ENCODE peak calls at places on chromosomes 6 and 20, in six cellular contexts. One of them, this sample, is unnamed.

GRCh38 chr6:151805286-151805840 is 2.1 kb upstream of the ESR1 start:
- DNase-seq in M059J: no peak
- DNase-seq in kidney epithelial cell: no peak
- DNase-seq in NCI-H2107: no peak
- DNase-seq in prostate gland: no peak
- DNase-seq in MCF 10A: no peak
- DNase-seq in this sample: no peak

GRCh38 chr6:131116755-131117360 is 18.4 kb upstream of the AKAP7 start:
- DNase-seq in M059J: peak; percentile 64
- DNase-seq in kidney epithelial cell: no peak
- DNase-seq in NCI-H2107: no peak
- DNase-seq in prostate gland: no peak
- DNase-seq in MCF 10A: peak; percentile 69
- DNase-seq in this sample: peak; percentile 12

GRCh38 chr6:158548418-158549161 is 11.3 kb upstream of the TMEM181 start:
- DNase-seq in M059J: no peak
- DNase-seq in kidney epithelial cell: no peak
- DNase-seq in NCI-H2107: peak; percentile 60
- DNase-seq in prostate gland: no peak
- DNase-seq in MCF 10A: no peak
- DNase-seq in this sample: peak; percentile 9

GRCh38 chr6:40419377-40419776 is 167.8 kb downstream of the LRFN2 start:
- DNase-seq in M059J: peak; percentile 31
- DNase-seq in kidney epithelial cell: no peak
- DNase-seq in NCI-H2107: no peak
- DNase-seq in prostate gland: no peak
- DNase-seq in MCF 10A: peak; percentile 77
- DNase-seq in this sample: peak; percentile 42

GRCh38 chr6:170096191-170096802 is 194.6 kb downstream of the DLL1 start:
- DNase-seq in M059J: no peak
- DNase-seq in kidney epithelial cell: no peak
- DNase-seq in NCI-H2107: no peak
- DNase-seq in prostate gland: no peak
- DNase-seq in MCF 10A: no peak
- DNase-seq in this sample: no peak

GRCh38 chr6:29255530-29255929 is 46.0 kb upstream of the OR14J1 start:
- DNase-seq in M059J: no peak
- DNase-seq in kidney epithelial cell: no peak
- DNase-seq in NCI-H2107: no peak
- DNase-seq in prostate gland: no peak
- DNase-seq in MCF 10A: no peak
- DNase-seq in this sample: no peak

GRCh38 chr6:157613011-157613522 is 210.0 kb upstream of the SNX9 start:
- DNase-seq in M059J: peak; percentile 90
- DNase-seq in kidney epithelial cell: peak; percentile 47
- DNase-seq in NCI-H2107: no peak
- DNase-seq in prostate gland: no peak
- DNase-seq in MCF 10A: peak; percentile 91
- DNase-seq in this sample: no peak

GRCh38 chr6:166052837-166053236 is 114.8 kb downstream of the TBXT start:
- DNase-seq in M059J: no peak
- DNase-seq in kidney epithelial cell: no peak
- DNase-seq in NCI-H2107: no peak
- DNase-seq in prostate gland: no peak
- DNase-seq in MCF 10A: no peak
- DNase-seq in this sample: no peak

GRCh38 chr6:41667195-41667594 is 28.9 kb downstream of the MDFI start:
- DNase-seq in M059J: no peak
- DNase-seq in kidney epithelial cell: no peak
- DNase-seq in NCI-H2107: no peak
- DNase-seq in prostate gland: no peak
- DNase-seq in MCF 10A: no peak
- DNase-seq in this sample: no peak

GRCh38 chr6:75308250-75308988 is 23.8 kb upstream of the TMEM30A start:
- DNase-seq in M059J: no peak
- DNase-seq in kidney epithelial cell: no peak
- DNase-seq in NCI-H2107: no peak
- DNase-seq in prostate gland: no peak
- DNase-seq in MCF 10A: no peak
- DNase-seq in this sample: no peak

GRCh38 chr20:40980106-40980827 is 48.4 kb upstream of the TOP1 start:
- DNase-seq in M059J: no peak
- DNase-seq in kidney epithelial cell: no peak
- DNase-seq in NCI-H2107: peak; percentile 7
- DNase-seq in prostate gland: no peak
- DNase-seq in MCF 10A: no peak
- DNase-seq in this sample: no peak

GRCh38 chr6:155528982-155529453 is 73.4 kb upstream of the NOX3 start:
- DNase-seq in M059J: peak; percentile 95
- DNase-seq in kidney epithelial cell: peak; percentile 62
- DNase-seq in NCI-H2107: no peak
- DNase-seq in prostate gland: no peak
- DNase-seq in MCF 10A: peak; percentile 85
- DNase-seq in this sample: no peak

GRCh38 chr6:169371344-169372144 is 117.9 kb upstream of the THBS2 start:
- DNase-seq in M059J: peak; percentile 54
- DNase-seq in kidney epithelial cell: no peak
- DNase-seq in NCI-H2107: no peak
- DNase-seq in prostate gland: no peak
- DNase-seq in MCF 10A: peak; percentile 22
- DNase-seq in this sample: no peak

GRCh38 chr6:71879016-71879415 is 7.3 kb upstream of the RIMS1 start:
- DNase-seq in M059J: peak; percentile 25
- DNase-seq in kidney epithelial cell: no peak
- DNase-seq in NCI-H2107: no peak
- DNase-seq in prostate gland: no peak
- DNase-seq in MCF 10A: no peak
- DNase-seq in this sample: no peak

GRCh38 chr20:63101781-63102719 is 95.3 kb upstream of the BHLHE23 start:
- DNase-seq in M059J: peak; percentile 25
- DNase-seq in kidney epithelial cell: no peak
- DNase-seq in NCI-H2107: no peak
- DNase-seq in prostate gland: no peak
- DNase-seq in MCF 10A: no peak
- DNase-seq in this sample: no peak

GRCh38 chr20:46307139-46307998 is 929 bp downstream of the CDH22 start:
- DNase-seq in M059J: peak; percentile 54
- DNase-seq in kidney epithelial cell: no peak
- DNase-seq in NCI-H2107: peak; percentile 21
- DNase-seq in prostate gland: peak; percentile 38
- DNase-seq in MCF 10A: peak; percentile 54
- DNase-seq in this sample: peak; percentile 57

GRCh38 chr6:75098709-75099108 is 107.1 kb downstream of the COL12A1 start:
- DNase-seq in M059J: peak; percentile 98
- DNase-seq in kidney epithelial cell: peak; percentile 90
- DNase-seq in NCI-H2107: no peak
- DNase-seq in prostate gland: no peak
- DNase-seq in MCF 10A: peak; percentile 88
- DNase-seq in this sample: no peak

GRCh38 chr6:113856011-113856551 is 1.1 kb upstream of the MARCKS start:
- DNase-seq in M059J: peak; percentile 75
- DNase-seq in kidney epithelial cell: no peak
- DNase-seq in NCI-H2107: peak; percentile 53
- DNase-seq in prostate gland: peak; percentile 19
- DNase-seq in MCF 10A: no peak
- DNase-seq in this sample: peak; percentile 55

GRCh38 chr6:938271-939046 is 245.5 kb upstream of the EXOC2 start:
- DNase-seq in M059J: no peak
- DNase-seq in kidney epithelial cell: no peak
- DNase-seq in NCI-H2107: no peak
- DNase-seq in prostate gland: no peak
- DNase-seq in MCF 10A: no peak
- DNase-seq in this sample: no peak

GRCh38 chr6:127102299-127102698 is 16.2 kb upstream of the RSPO3 start:
- DNase-seq in M059J: peak; percentile 89
- DNase-seq in kidney epithelial cell: peak; percentile 91
- DNase-seq in NCI-H2107: no peak
- DNase-seq in prostate gland: no peak
- DNase-seq in MCF 10A: peak; percentile 80
- DNase-seq in this sample: no peak

GRCh38 chr20:58626076-58626475 is 25.0 kb upstream of the STX16 start:
- DNase-seq in M059J: peak; percentile 34
- DNase-seq in kidney epithelial cell: no peak
- DNase-seq in NCI-H2107: no peak
- DNase-seq in prostate gland: no peak
- DNase-seq in MCF 10A: no peak
- DNase-seq in this sample: no peak

GRCh38 chr20:33624399-33624798 is 37.7 kb upstream of the C20orf144 start:
- DNase-seq in M059J: no peak
- DNase-seq in kidney epithelial cell: no peak
- DNase-seq in NCI-H2107: no peak
- DNase-seq in prostate gland: no peak
- DNase-seq in MCF 10A: no peak
- DNase-seq in this sample: no peak

GRCh38 chr20:4173142-4173541 is 157.8 kb upstream of the RNF24 start:
- DNase-seq in M059J: no peak
- DNase-seq in kidney epithelial cell: no peak
- DNase-seq in NCI-H2107: no peak
- DNase-seq in prostate gland: no peak
- DNase-seq in MCF 10A: no peak
- DNase-seq in this sample: no peak

GRCh38 chr20:17010181-17010580 is 216.7 kb upstream of the PCSK2 start:
- DNase-seq in M059J: no peak
- DNase-seq in kidney epithelial cell: no peak
- DNase-seq in NCI-H2107: no peak
- DNase-seq in prostate gland: no peak
- DNase-seq in MCF 10A: no peak
- DNase-seq in this sample: no peak

GRCh38 chr20:4613718-4614620 is 107.7 kb upstream of the PRND start:
- DNase-seq in M059J: peak; percentile 84
- DNase-seq in kidney epithelial cell: no peak
- DNase-seq in NCI-H2107: peak; percentile 34
- DNase-seq in prostate gland: no peak
- DNase-seq in MCF 10A: peak; percentile 80
- DNase-seq in this sample: no peak

GRCh38 chr20:59253779-59254319 is 46.6 kb upstream of the EDN3 start:
- DNase-seq in M059J: peak; percentile 31
- DNase-seq in kidney epithelial cell: no peak
- DNase-seq in NCI-H2107: no peak
- DNase-seq in prostate gland: no peak
- DNase-seq in MCF 10A: peak; percentile 11
- DNase-seq in this sample: no peak

GRCh38 chr6:135426833-135427232 is 70.7 kb downstream of the AHI1 start:
- DNase-seq in M059J: no peak
- DNase-seq in kidney epithelial cell: no peak
- DNase-seq in NCI-H2107: no peak
- DNase-seq in prostate gland: no peak
- DNase-seq in MCF 10A: no peak
- DNase-seq in this sample: no peak

GRCh38 chr20:53884859-53885654 is 185.3 kb downstream of the BCAS1 start:
- DNase-seq in M059J: peak; percentile 79
- DNase-seq in kidney epithelial cell: no peak
- DNase-seq in NCI-H2107: no peak
- DNase-seq in prostate gland: no peak
- DNase-seq in MCF 10A: peak; percentile 29
- DNase-seq in this sample: no peak

GRCh38 chr20:59644371-59644939 is 40.1 kb downstream of the PHACTR3 start:
- DNase-seq in M059J: no peak
- DNase-seq in kidney epithelial cell: no peak
- DNase-seq in NCI-H2107: no peak
- DNase-seq in prostate gland: no peak
- DNase-seq in MCF 10A: no peak
- DNase-seq in this sample: no peak

GRCh38 chr6:29376003-29376402 is 912 bp upstream of the OR12D3 start:
- DNase-seq in M059J: no peak
- DNase-seq in kidney epithelial cell: no peak
- DNase-seq in NCI-H2107: no peak
- DNase-seq in prostate gland: no peak
- DNase-seq in MCF 10A: peak; percentile 19
- DNase-seq in this sample: no peak

GRCh38 chr6:69155467-69155866 is 520.4 kb downstream of the ADGRB3 start:
- DNase-seq in M059J: peak; percentile 48
- DNase-seq in kidney epithelial cell: no peak
- DNase-seq in NCI-H2107: no peak
- DNase-seq in prostate gland: no peak
- DNase-seq in MCF 10A: no peak
- DNase-seq in this sample: no peak

GRCh38 chr20:22684072-22684762 is 99.8 kb upstream of the FOXA2 start:
- DNase-seq in M059J: peak; percentile 81
- DNase-seq in kidney epithelial cell: no peak
- DNase-seq in NCI-H2107: no peak
- DNase-seq in prostate gland: peak; percentile 60
- DNase-seq in MCF 10A: peak; percentile 82
- DNase-seq in this sample: peak; percentile 76

GRCh38 chr6:111564482-111564945 is 41.2 kb downstream of the TRAF3IP2 start:
- DNase-seq in M059J: peak; percentile 99
- DNase-seq in kidney epithelial cell: no peak
- DNase-seq in NCI-H2107: no peak
- DNase-seq in prostate gland: no peak
- DNase-seq in MCF 10A: no peak
- DNase-seq in this sample: no peak

GRCh38 chr6:170019259-170020040 is 268.0 kb downstream of the ERMARD start:
- DNase-seq in M059J: no peak
- DNase-seq in kidney epithelial cell: no peak
- DNase-seq in NCI-H2107: no peak
- DNase-seq in prostate gland: no peak
- DNase-seq in MCF 10A: no peak
- DNase-seq in this sample: no peak

GRCh38 chr20:38089500-38089899 is 56.0 kb downstream of the RPRD1B start:
- DNase-seq in M059J: no peak
- DNase-seq in kidney epithelial cell: no peak
- DNase-seq in NCI-H2107: no peak
- DNase-seq in prostate gland: no peak
- DNase-seq in MCF 10A: no peak
- DNase-seq in this sample: no peak

GRCh38 chr20:50320910-50321796 is 130.5 kb downstream of the CEBPB start:
- DNase-seq in M059J: peak; percentile 98
- DNase-seq in kidney epithelial cell: peak; percentile 96
- DNase-seq in NCI-H2107: no peak
- DNase-seq in prostate gland: peak; percentile 87
- DNase-seq in MCF 10A: peak; percentile 97
- DNase-seq in this sample: no peak

GRCh38 chr20:48805286-48805685 is 22.5 kb downstream of the PREX1 start:
- DNase-seq in M059J: no peak
- DNase-seq in kidney epithelial cell: no peak
- DNase-seq in NCI-H2107: no peak
- DNase-seq in prostate gland: no peak
- DNase-seq in MCF 10A: no peak
- DNase-seq in this sample: peak; percentile 72

GRCh38 chr6:150593119-150593518 is 6.6 kb upstream of the PLEKHG1 start:
- DNase-seq in M059J: no peak
- DNase-seq in kidney epithelial cell: no peak
- DNase-seq in NCI-H2107: no peak
- DNase-seq in prostate gland: no peak
- DNase-seq in MCF 10A: no peak
- DNase-seq in this sample: no peak